ENCODE peak calls at places on chromosomes 2 and 18, in four cellular contexts. I is HTR-8/SVneo, V is B cell, R is right cardiac atrium. M is an unnamed sample.

GRCh38 chr2:155733091-155733870 is 599.2 kb downstream of the NR4A2 start:
- DNase-seq in R (no peak), I (no peak), V (no peak), M (no peak)

GRCh38 chr2:190684941-190685340 is 36.1 kb downstream of the NAB1 start:
- DNase-seq in I (no peak), V (no peak), R (no peak), M (no peak)

GRCh38 chr18:58606236-58606635 is 22.7 kb downstream of the ALPK2 start:
- DNase-seq in R (no peak), V (no peak), I (no peak), M (no peak)

GRCh38 chr18:76472811-76473210 is 22.2 kb downstream of the ZNF516 start:
- DNase-seq in I (no peak), V (no peak), R (no peak), M (no peak)

GRCh38 chr2:127659408-127660290 is 13.7 kb downstream of the GPR17 start:
- DNase-seq in R (peak), I (no peak), V (no peak), M (no peak)

GRCh38 chr2:179932786-179933185 is 71.4 kb upstream of the ZNF385B start:
- DNase-seq in I (no peak), V (no peak), R (peak), M (no peak)

GRCh38 chr2:445896-446295 is 158.0 kb upstream of the ALKAL2 start:
- DNase-seq in I (no peak), V (no peak), R (no peak), M (no peak)

GRCh38 chr2:88832256-88832991 is 141.0 kb downstream of the RPIA start:
- DNase-seq in I (no peak), R (no peak), V (peak), M (no peak)

GRCh38 chr2:207950761-207951114 is 74.6 kb downstream of the PLEKHM3 start:
- DNase-seq in R (no peak), V (no peak), I (no peak), M (no peak)

GRCh38 chr18:2625217-2625616 is 30.3 kb upstream of the SMCHD1 start:
- DNase-seq in V (no peak), R (no peak), I (no peak), M (no peak)

GRCh38 chr2:190791983-190792575 is 88.5 kb upstream of the GLS start:
- DNase-seq in V (no peak), I (no peak), R (no peak), M (no peak)

GRCh38 chr2:24577481-24577880 is 86.4 kb downstream of the NCOA1 start:
- DNase-seq in R (no peak), V (no peak), I (no peak), M (no peak)

GRCh38 chr18:70418551-70419311 is 129.9 kb downstream of the SOCS6 start:
- DNase-seq in R (no peak), V (no peak), I (no peak), M (no peak)

GRCh38 chr2:28729698-28730097 is 21.9 kb upstream of the PPP1CB start:
- DNase-seq in V (no peak), R (no peak), I (no peak), M (no peak)

GRCh38 chr2:218786133-218786532 is 4.2 kb downstream of the CYP27A1 start:
- DNase-seq in I (no peak), R (no peak), V (no peak), M (no peak)

GRCh38 chr2:220670461-220670979 is 901.6 kb downstream of the EPHA4 start:
- DNase-seq in V (no peak), I (no peak), R (no peak), M (no peak)

GRCh38 chr2:138866797-138867196 is 86.6 kb upstream of the NXPH2 start:
- DNase-seq in I (no peak), R (no peak), V (no peak), M (no peak)

GRCh38 chr2:195343540-195343939 is 313.5 kb upstream of the SLC39A10 start:
- DNase-seq in R (no peak), I (no peak), V (peak), M (peak)

GRCh38 chr2:239528146-239528545 is 127.3 kb upstream of the HDAC4 start:
- DNase-seq in R (no peak), I (no peak), V (no peak), M (no peak)

GRCh38 chr2:83103602-83104001 is 1355.5 kb downstream of the SUCLG1 start:
- DNase-seq in R (no peak), I (peak), V (no peak), M (no peak)

GRCh38 chr2:111624401-111625156 is 259.4 kb downstream of the ANAPC1 start:
- DNase-seq in I (peak), V (no peak), R (no peak), M (peak)

GRCh38 chr18:13525381-13526029 is 200.9 kb downstream of the FAM210A start:
- DNase-seq in V (no peak), I (no peak), R (no peak), M (no peak)

GRCh38 chr2:19632327-19633040 is 269.3 kb downstream of the TTC32 start:
- DNase-seq in I (no peak), R (peak), V (no peak), M (no peak)

GRCh38 chr2:101961287-101962242 is 30.2 kb upstream of the IL1R2 start:
- DNase-seq in I (no peak), V (no peak), R (peak), M (peak)

GRCh38 chr18:57121542-57122112 is 25.3 kb upstream of the BOD1L2 start:
- DNase-seq in I (no peak), V (no peak), R (no peak), M (no peak)

GRCh38 chr2:53217250-53217649 is 550.4 kb upstream of the CHAC2 start:
- DNase-seq in R (no peak), V (no peak), I (no peak), M (no peak)

GRCh38 chr18:28411806-28412205 is 234.9 kb upstream of the CDH2 start:
- DNase-seq in R (peak), I (no peak), V (no peak), M (no peak)

GRCh38 chr18:64409511-64409910 is 260.6 kb upstream of the LINC00305 start:
- DNase-seq in R (no peak), I (no peak), V (no peak), M (no peak)

GRCh38 chr2:237509905-237510304 is 22.9 kb downstream of the MLPH start:
- DNase-seq in V (no peak), R (no peak), I (no peak), M (no peak)

GRCh38 chr2:231199219-231199618 is 788 bp downstream of the ARMC9 start:
- DNase-seq in V (no peak), R (no peak), I (no peak), M (no peak)

GRCh38 chr2:119426801-119427395 is 4.8 kb upstream of the TMEM37 start:
- DNase-seq in V (no peak), R (peak), I (no peak), M (no peak)

GRCh38 chr2:27527182-27527581 is 30.5 kb downstream of the GCKR start:
- DNase-seq in I (no peak), R (no peak), V (no peak), M (no peak)

GRCh38 chr2:88281302-88282217 is 111.4 kb downstream of the THNSL2 start:
- DNase-seq in R (no peak), V (no peak), I (no peak), M (no peak)

GRCh38 chr2:108945969-108946368 is 43.1 kb downstream of the EDAR start:
- DNase-seq in I (no peak), V (no peak), R (peak), M (no peak)

GRCh38 chr2:102187191-102188150 is 648 bp downstream of the IL1RL2 start:
- DNase-seq in I (no peak), V (peak), R (peak), M (no peak)

GRCh38 chr2:65045651-65046050 is 10.6 kb upstream of the CEP68 start:
- DNase-seq in I (no peak), R (no peak), V (no peak), M (no peak)